ENCODE peak calls at places on chromosomes 3 and 15, in four cellular contexts. L is PC-3, X is GM23248, B is OCI-LY7. J is an unnamed sample.
A peak's percentile ranks its signal among the peaks of the same experiment; 100 is the strongest.

GRCh38 chr15:88120021-88120420 is 136.5 kb downstream of the NTRK3 start:
- DNase-seq in L (no peak), X (no peak), B (no peak), J (no peak)

GRCh38 chr3:107221856-107222255 is 155.4 kb upstream of the CCDC54 start:
- DNase-seq in L (peak; percentile 57), X (no peak), B (no peak), J (peak; percentile 64)

GRCh38 chr3:122258757-122259371 is 66.2 kb upstream of the CSTA start:
- DNase-seq in L (peak; percentile 81), X (peak; percentile 87), B (peak; percentile 82), J (peak; percentile 57)

GRCh38 chr3:177606891-177607290 is 409.6 kb upstream of the TBL1XR1 start:
- DNase-seq in L (peak; percentile 82), X (no peak), B (no peak), J (no peak)

GRCh38 chr3:134150476-134150875 is 100.2 kb downstream of the RYK start:
- DNase-seq in L (no peak), X (no peak), B (no peak), J (no peak)

GRCh38 chr3:156535162-156535627 is 19.7 kb downstream of the SSR3 start:
- DNase-seq in L (peak; percentile 97), X (peak; percentile 99), B (peak; percentile 7), J (peak; percentile 98)

GRCh38 chr15:55998478-55998877 is 5.1 kb upstream of the NEDD4 start:
- DNase-seq in L (peak; percentile 33), X (no peak), B (no peak), J (peak; percentile 22)

GRCh38 chr3:125143982-125144652 is 68.4 kb downstream of the SLC12A8 start:
- DNase-seq in L (no peak), X (peak; percentile 40), B (no peak), J (no peak)

GRCh38 chr3:49378249-49378899 is 20.2 kb upstream of the GPX1 start:
- DNase-seq in L (peak; percentile 44), X (peak; percentile 86), B (no peak), J (no peak)

GRCh38 chr15:80442728-80443403 is 38.7 kb downstream of the ARNT2 start:
- DNase-seq in L (peak; percentile 26), X (no peak), B (no peak), J (no peak)

GRCh38 chr3:194801378-194802124 is 115.9 kb downstream of the FAM43A start:
- DNase-seq in L (no peak), X (no peak), B (no peak), J (no peak)

GRCh38 chr3:152466784-152467183 is 198.1 kb downstream of the MBNL1 start:
- DNase-seq in L (peak; percentile 65), X (peak; percentile 83), B (peak; percentile 43), J (no peak)

GRCh38 chr3:152260026-152260425 is 8.7 kb upstream of the MBNL1 start:
- DNase-seq in L (peak; percentile 78), X (no peak), B (no peak), J (no peak)

GRCh38 chr3:58464875-58465274 is 27.0 kb upstream of the KCTD6 start:
- DNase-seq in L (peak; percentile 24), X (peak; percentile 14), B (peak; percentile 21), J (no peak)

GRCh38 chr3:115275897-115276296 is 128.8 kb upstream of the ZBTB20 start:
- DNase-seq in L (no peak), X (peak; percentile 70), B (no peak), J (no peak)

GRCh38 chr3:138946554-138947302 is at the start of the genes FOXL2 and FOXL2NB:
- DNase-seq in L (no peak), X (peak; percentile 88), B (no peak), J (no peak)

GRCh38 chr3:119647177-119647576 is 13.2 kb downstream of the POPDC2 start:
- DNase-seq in L (no peak), X (no peak), B (no peak), J (no peak)

GRCh38 chr3:47011371-47011770 is 31.9 kb downstream of the NBEAL2 start:
- DNase-seq in L (no peak), X (no peak), B (no peak), J (no peak)

GRCh38 chr15:36185438-36185837 is 394.0 kb upstream of the CDIN1 start:
- DNase-seq in L (no peak), X (no peak), B (no peak), J (no peak)

GRCh38 chr3:178059836-178060235 is 476.4 kb upstream of the KCNMB2 start:
- DNase-seq in L (no peak), X (peak; percentile 62), B (no peak), J (no peak)

GRCh38 chr3:52779411-52780297 is 2.3 kb downstream of the ITIH1 start:
- DNase-seq in L (no peak), X (no peak), B (peak; percentile 12), J (no peak)

GRCh38 chr3:24286405-24286804 is 208.2 kb downstream of the THRB start:
- DNase-seq in L (no peak), X (no peak), B (no peak), J (no peak)

GRCh38 chr3:187744169-187745151 is 808 bp downstream of the BCL6 start:
- DNase-seq in L (peak; percentile 42), X (peak; percentile 69), B (peak; percentile 59), J (peak; percentile 40)

GRCh38 chr15:78131295-78132021 is at the start of gene CIB2:
- DNase-seq in L (peak; percentile 56), X (peak; percentile 82), B (peak; percentile 86), J (peak; percentile 49)

GRCh38 chr3:17935217-17935616 is 192.8 kb upstream of the TBC1D5 start:
- DNase-seq in L (no peak), X (no peak), B (no peak), J (no peak)

GRCh38 chr15:58260186-58260910 is 122.2 kb downstream of the AQP9 start:
- DNase-seq in L (no peak), X (peak; percentile 4), B (no peak), J (peak; percentile 67)

GRCh38 chr3:42906085-42906904 is at the start of gene ZNF662:
- DNase-seq in L (no peak), X (peak; percentile 65), B (no peak), J (peak; percentile 53)

GRCh38 chr15:27847775-27848710 is 251.1 kb downstream of the OCA2 start:
- DNase-seq in L (no peak), X (no peak), B (no peak), J (no peak)

GRCh38 chr3:179068779-179069530 is 2.7 kb downstream of the ZMAT3 start:
- DNase-seq in L (peak; percentile 30), X (peak; percentile 71), B (peak; percentile 33), J (peak; percentile 31)

DNA sequence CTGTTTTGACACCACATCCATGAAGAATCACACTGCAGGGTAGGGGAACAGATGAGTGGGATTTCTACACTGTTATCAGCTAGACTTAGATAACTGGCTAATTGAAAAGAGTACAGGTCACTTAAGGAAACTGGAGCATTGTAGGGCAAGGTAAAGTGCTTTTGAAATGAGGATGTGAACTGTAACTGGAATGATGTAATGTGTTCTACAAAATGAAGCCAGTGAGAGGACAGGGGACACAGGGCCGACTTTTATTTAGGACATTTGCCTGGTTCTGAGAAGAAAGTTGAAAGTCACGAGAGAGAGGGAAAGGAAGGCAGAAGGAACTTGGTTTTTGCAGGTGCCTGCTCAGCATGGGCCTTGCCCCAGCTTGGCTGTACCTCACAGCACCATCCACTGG is 50.5 kb downstream of the IGF1R start:
- DNase-seq in L (no peak), X (no peak), B (no peak), J (no peak)
- H2AFZ ChIP-seq in L (no peak overlapping the region), X (no peak overlapping the region), B (no peak overlapping the region), J (no peak overlapping the region)

GRCh38 chr3:10998542-10998941 is 6.0 kb downstream of the SLC6A1 start:
- DNase-seq in L (no peak), X (no peak), B (no peak), J (no peak)
- H3K9me2 ChIP-seq in L (no peaks in the 10 kb centered on the region), X (no peaks in the 10 kb centered on the region), B (no peaks in the 10 kb centered on the region), J (no peaks in the 10 kb centered on the region)

GRCh38 chr3:161540594-161540993 is 44.0 kb downstream of the OTOL1 start:
- DNase-seq in L (no peak), X (no peak), B (no peak), J (no peak)
- H2AFZ ChIP-seq in L (no peak overlapping the region), X (no peak overlapping the region), B (no peak overlapping the region), J (no peak overlapping the region)

DNA sequence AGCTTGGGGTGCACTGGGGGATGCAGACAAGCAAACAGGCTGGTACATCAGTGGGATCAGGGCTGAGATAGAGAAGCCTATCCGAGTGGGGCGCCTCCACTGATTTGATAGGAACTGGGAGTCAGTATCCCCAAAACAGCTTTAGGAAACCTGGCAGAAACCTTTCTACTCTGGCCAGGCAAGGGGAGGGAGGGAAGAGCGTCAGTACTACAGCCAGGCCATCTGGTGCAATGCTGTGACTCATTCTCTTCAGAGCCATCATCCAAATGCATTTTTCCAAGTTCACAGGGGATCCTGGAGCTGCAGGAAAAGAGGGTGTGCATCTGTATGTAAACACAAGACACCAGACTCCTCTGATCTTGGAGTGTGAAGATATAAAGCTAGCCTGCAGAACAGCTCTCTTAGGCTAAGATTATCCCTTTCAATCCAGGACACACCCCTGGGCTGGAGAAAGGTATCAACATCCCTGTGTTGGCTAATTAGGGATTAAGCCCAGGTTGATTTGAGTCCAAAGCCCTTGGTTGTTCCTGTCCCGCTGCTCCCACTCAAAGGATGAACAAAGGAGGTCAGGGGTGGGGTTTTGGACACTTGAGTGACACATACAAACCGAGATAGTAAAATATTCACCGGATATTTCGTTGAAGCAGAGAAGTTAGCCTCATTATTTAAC is 9.3 kb downstream of the GALNT15 start:
- DNase-seq in L (peak; percentile 54), X (peak; percentile 94), B (no peak), J (no peak)
- H3K9me2 ChIP-seq in L (no peaks in the 10 kb centered on the region), X (no peaks in the 10 kb centered on the region), B (no peaks in the 10 kb centered on the region), J (no peaks in the 10 kb centered on the region)

GRCh38 chr3:11910971-11911531 is 64.4 kb upstream of the TAMM41 start:
- DNase-seq in L (no peak), X (peak; percentile 12), B (no peak), J (no peak)

GRCh38 chr3:11913316-11913715 is 66.6 kb upstream of the TAMM41 start:
- DNase-seq in L (no peak), X (no peak), B (no peak), J (no peak)

GRCh38 chr3:11914651-11915050 is 68.0 kb upstream of the TAMM41 start:
- DNase-seq in L (no peak), X (no peak), B (no peak), J (no peak)

GRCh38 chr3:11915621-11916417 is 69.1 kb upstream of the TAMM41 start:
- DNase-seq in L (no peak), X (no peak), B (no peak), J (no peak)

DNA sequence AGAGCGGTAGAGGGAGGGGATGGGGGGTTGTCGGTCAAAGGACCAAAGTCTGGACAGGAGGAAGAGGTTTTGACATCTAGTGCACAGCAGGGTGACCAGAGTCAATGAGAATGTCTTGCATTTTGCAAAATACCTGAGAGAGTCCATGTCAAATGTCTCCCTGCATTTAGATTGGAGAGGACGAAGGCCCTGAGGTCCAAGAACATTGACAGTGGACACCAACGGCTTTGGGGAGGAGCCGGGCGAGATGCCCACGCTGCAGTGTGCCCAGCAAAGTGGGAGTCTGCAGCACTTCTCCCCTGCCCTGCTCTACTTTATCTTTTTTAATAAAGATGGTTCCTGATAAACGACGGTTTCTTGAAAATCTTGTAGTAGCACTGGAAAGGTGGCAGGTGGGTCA is 67.4 kb upstream of the TAMM41 start:
- DNase-seq in L (no peak), X (no peak), B (no peak), J (no peak)
- H2AFZ ChIP-seq in L (no peak overlapping the region), X (no peak overlapping the region), B (no peak overlapping the region), J (no peak overlapping the region)

J was measured in PC-9.